ENCODE peak calls at places on chromosomes 4 and X, in seven cellular contexts. E is iPS DF 19.7; R is NCI-H1092; L is stimulated activated CD4-positive, alpha-beta T cell treated with anti-CD3 and anti-CD28 coated beads, Interleukin-2, amount 100 ng/mL, for 48 hours; U is activated T-cell treated with anti-CD3 and anti-CD28 coated beads, Interleukin-2, amount 50 U/mL, for 72 hours; G is osteoblast; T is M059J. F is an unnamed sample.

GRCh38 chr4:88059781-88060180 is 52.3 kb downstream of the PKD2 start:
- DNase-seq in E (no peak), R (no peak), L (no peak), U (no peak), G (no peak), T (no peak), F (no peak)

GRCh38 chr4:7403001-7403400 is 31.7 kb downstream of the PSAPL1 start:
- DNase-seq in E (no peak), R (no peak), L (no peak), U (no peak), G (no peak), T (no peak), F (no peak)

GRCh38 chr4:14853186-14853946 is 148.9 kb upstream of the CPEB2 start:
- DNase-seq in E (no peak), R (no peak), L (no peak), U (no peak), G (peak; percentile 92), T (peak; percentile 67), F (no peak)

GRCh38 chr4:162497564-162498167 is 333.9 kb upstream of the FSTL5 start:
- DNase-seq in E (no peak), R (peak; percentile 0), L (no peak), U (no peak), G (no peak), T (peak; percentile 16), F (no peak)

GRCh38 chr4:48968814-48969213 is 17.3 kb upstream of the CWH43 start:
- DNase-seq in E (no peak), R (no peak), L (no peak), U (no peak), G (no peak), T (peak; percentile 59), F (no peak)

GRCh38 chrX:23333842-23334535 is 660 bp upstream of the PTCHD1 start:
- DNase-seq in E (no peak), R (no peak), L (no peak), U (no peak), G (peak; percentile 50), T (no peak), F (no peak)

GRCh38 chr4:38109896-38110295 is 149.7 kb downstream of the PTTG2 start:
- DNase-seq in E (no peak), R (no peak), L (no peak), U (no peak), G (no peak), T (no peak), F (no peak)

GRCh38 chr4:120443111-120443510 is 376.5 kb upstream of the MAD2L1 start:
- DNase-seq in E (no peak), R (no peak), L (no peak), U (no peak), G (peak; percentile 55), T (no peak), F (no peak)

GRCh38 chr4:150173854-150174398 is 95.7 kb downstream of the DCLK2 start:
- DNase-seq in E (no peak), R (no peak), L (no peak), U (no peak), G (peak; percentile 63), T (no peak), F (no peak)

GRCh38 chr4:55635760-55636621 is at the start of gene NMU:
- DNase-seq in E (no peak), R (peak; percentile 72), L (peak; percentile 22), U (peak; percentile 59), G (no peak), T (peak; percentile 54), F (no peak)

GRCh38 chr4:8736083-8736825 is 135.4 kb downstream of the HMX1 start:
- DNase-seq in E (no peak), R (no peak), L (no peak), U (no peak), G (peak; percentile 85), T (peak; percentile 34), F (no peak)

GRCh38 chr4:78878031-78878430 is 61.2 kb downstream of the PAQR3 start:
- DNase-seq in E (no peak), R (no peak), L (no peak), U (no peak), G (no peak), T (no peak), F (no peak)

GRCh38 chr4:152408514-152409327 is 127.2 kb downstream of the FBXW7 start:
- DNase-seq in E (no peak), R (peak; percentile 17), L (peak; percentile 12), U (peak; percentile 13), G (no peak), T (peak; percentile 27), F (no peak)

GRCh38 chr4:52103314-52103713 is 52.2 kb downstream of the SPATA18 start:
- DNase-seq in E (peak; percentile 9), R (no peak), L (no peak), U (no peak), G (no peak), T (no peak), F (peak; percentile 13)

GRCh38 chrX:151384807-151385206 is 12.2 kb upstream of the VMA21 start:
- DNase-seq in E (no peak), R (peak; percentile 88), L (no peak), U (no peak), G (no peak), T (no peak), F (no peak)

GRCh38 chr4:133316874-133317273 is 167.8 kb downstream of the PCDH10 start:
- DNase-seq in E (no peak), R (no peak), L (no peak), U (no peak), G (no peak), T (peak; percentile 37), F (no peak)

GRCh38 chr4:128566688-128567087 is 242.8 kb upstream of the JADE1 start:
- DNase-seq in E (no peak), R (no peak), L (no peak), U (no peak), G (no peak), T (peak; percentile 35), F (no peak)